ENCODE peak calls at places on chromosomes 1 and 21, in seven cellular contexts. T is mesendoderm, L is IMR-90, I is mesenchymal stem cell, Q is H9, P is H1, M is neuronal stem cell. H is an unnamed sample.
A peak's percentile ranks its signal among the peaks of the same experiment; 100 is the strongest.

GRCh38 chr21:25700741-25701140 is 34.0 kb downstream of the ATP5PF start:
- DNase-seq in T (no peak), I (no peak), Q (no peak), P (no peak), M (no peak), L (no peak), H (peak; percentile 59)

GRCh38 chr1:109104364-109105151 is 9.4 kb upstream of the ELAPOR1 start:
- DNase-seq in M (no peak), I (no peak), P (no peak), T (no peak), L (peak; percentile 11), Q (no peak), H (peak; percentile 88)

GRCh38 chr1:19423130-19423529 is 62.2 kb downstream of the CAPZB start:
- DNase-seq in T (no peak), L (no peak), Q (no peak), I (peak; percentile 45), P (no peak), M (no peak), H (no peak)

GRCh38 chr1:67166196-67166595 is at the start of gene IL23R:
- DNase-seq in L (no peak), Q (no peak), T (no peak), I (no peak), M (no peak), P (no peak), H (no peak)

GRCh38 chr1:29517251-29518080 is 281.1 kb downstream of the PTPRU start:
- DNase-seq in I (no peak), Q (peak; percentile 15), L (no peak), T (no peak), P (no peak), M (no peak), H (no peak)

GRCh38 chr1:6423321-6423999 is 1.1 kb upstream of the ESPN start:
- DNase-seq in T (peak; percentile 77), L (no peak), Q (peak; percentile 92), P (peak; percentile 57), I (no peak), M (no peak), H (peak; percentile 85)

GRCh38 chr1:8238141-8239038 is 79.5 kb upstream of the SLC45A1 start:
- DNase-seq in T (no peak), I (peak; percentile 68), Q (no peak), L (peak; percentile 99), P (no peak), M (no peak), H (peak; percentile 98)

GRCh38 chr1:47911892-47912291 is 85.3 kb downstream of the TRABD2B start:
- DNase-seq in L (no peak), T (no peak), Q (no peak), P (no peak), M (peak; percentile 35), I (no peak), H (no peak)

GRCh38 chr1:191590578-191590977 is 567.7 kb upstream of the RGS18 start:
- DNase-seq in M (no peak), T (no peak), I (no peak), Q (no peak), P (no peak), L (no peak), H (no peak)
- H2AK5ac ChIP-seq in M (no peak overlapping the region), T (no peak overlapping the region), I (no peak overlapping the region), Q (no peak overlapping the region), P (no peak overlapping the region), L (no peak overlapping the region), H (no peak overlapping the region)

DNA sequence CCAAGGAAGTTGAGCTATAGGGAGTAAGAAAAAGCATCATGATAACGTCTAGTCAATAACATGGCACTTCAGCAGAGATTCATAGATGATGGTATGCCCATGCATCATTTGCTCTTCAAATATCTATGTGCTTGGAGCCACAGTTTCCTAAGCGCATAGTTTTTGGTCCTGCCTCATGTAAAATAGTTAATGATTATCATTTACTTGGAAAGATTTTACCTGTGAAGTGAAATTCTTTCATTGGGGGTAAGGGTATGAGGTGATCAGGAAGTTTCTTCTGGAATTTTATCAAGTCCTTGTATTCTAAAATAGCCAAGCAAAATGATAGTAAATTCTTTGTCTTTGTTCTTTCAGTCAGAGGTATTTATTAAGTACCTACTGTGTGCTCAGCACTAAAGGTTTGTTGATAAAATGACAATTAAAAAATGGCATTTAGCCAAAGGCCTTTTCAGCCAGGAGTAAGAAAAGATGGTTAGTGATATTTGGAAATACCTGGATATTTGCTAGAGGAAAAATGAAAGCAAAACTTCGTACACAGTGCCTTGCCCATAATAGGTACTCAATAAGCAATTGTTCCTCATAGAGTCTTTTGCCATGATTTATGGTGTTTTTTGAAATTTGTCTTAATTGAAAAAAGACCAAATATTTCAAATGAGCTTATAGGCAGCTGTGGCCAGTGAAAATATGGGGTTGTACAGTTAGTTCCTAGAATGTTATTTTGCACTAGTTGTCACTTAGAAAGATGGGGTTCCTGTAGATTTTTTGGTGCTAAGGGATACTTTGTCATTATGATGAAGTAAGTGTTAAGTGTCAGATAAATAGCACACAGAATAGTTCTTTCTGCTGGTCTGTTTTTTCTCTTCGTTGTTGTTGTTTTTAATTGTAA is 13.1 kb downstream of the PDIK1L start:
- DNase-seq in M (no peak), T (no peak), I (no peak), P (no peak), Q (no peak), L (no peak), H (no peak)
- H3K9ac ChIP-seq in M (no peak overlapping the region), T (no peak overlapping the region), I (no peak overlapping the region), P (no peak overlapping the region), Q (no peak overlapping the region), L (no peak overlapping the region), H (no peak overlapping the region)

GRCh38 chr1:4752059-4752458 is 97.7 kb downstream of the AJAP1 start:
- DNase-seq in T (no peak), L (no peak), M (no peak), I (no peak), P (no peak), Q (no peak), H (no peak)
- H2AK5ac ChIP-seq in T (no peak overlapping the region), L (no peak overlapping the region), M (no peak overlapping the region), I (no peak overlapping the region), P (no peak overlapping the region), Q (no peak overlapping the region), H (no peak overlapping the region)

DNA sequence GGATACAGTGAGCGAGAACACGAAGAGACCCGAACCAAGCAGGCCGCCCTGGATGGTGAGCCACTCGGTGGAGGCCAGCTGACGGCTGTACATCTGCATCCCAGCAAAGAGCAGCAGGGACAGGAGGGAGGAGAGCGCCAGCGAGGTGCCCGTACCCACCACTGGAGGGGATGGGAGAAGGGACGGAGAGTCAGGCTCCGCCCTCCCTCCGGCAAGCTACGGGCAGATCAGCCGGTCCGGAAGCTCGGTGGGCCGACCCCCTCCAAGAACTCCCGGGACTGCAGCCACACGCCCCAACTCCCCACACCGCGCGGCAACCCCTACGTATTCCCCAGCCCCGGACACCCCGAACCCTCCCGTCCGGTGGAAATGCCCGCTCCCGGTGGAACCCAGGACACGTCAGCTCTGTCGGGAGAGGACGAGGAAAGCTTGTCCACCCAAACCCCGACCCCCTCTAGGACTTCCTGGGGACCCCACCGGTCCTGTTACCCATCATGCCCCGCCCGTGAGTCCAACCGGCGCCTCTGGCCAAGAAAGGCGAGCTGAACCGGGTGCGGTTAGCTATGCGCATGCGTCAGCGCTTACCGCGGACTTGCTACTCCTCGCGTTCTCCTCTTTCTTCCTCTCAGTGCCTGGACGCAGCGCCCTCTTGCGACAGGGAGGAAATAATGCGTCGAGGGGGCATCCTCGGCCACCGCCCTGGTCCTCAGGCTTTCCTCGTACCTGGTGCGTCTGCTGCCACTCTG is at the start of gene KRTCAP2:
- DNase-seq in L (peak; percentile 95), I (peak; percentile 96), P (peak; percentile 94), T (peak; percentile 98), M (peak; percentile 96), Q (peak; percentile 97), H (peak; percentile 93)
- H3K9ac ChIP-seq in L (peak within 1 kb of the TSS; percentile 94), I (peak within 1 kb of the TSS; percentile 96), P (peak within 1 kb of the TSS; percentile 66), T (peak within 1 kb of the TSS; percentile 98), M (peak within 1 kb of the TSS; percentile 96), Q (peak within 1 kb of the TSS; percentile 76), H (peak within 1 kb of the TSS; percentile 92)

H was measured in trophoblast cell.